ENCODE peak calls at places on chromosomes 4 and X, in ten cellular contexts. O is adrenal gland; X is naive thymus-derived CD4-positive, alpha-beta T cell; N is SJSA1; J is lung; H is neural progenitor cell; A is suprapubic skin; F is K562; Z is OCI-LY7; V is heart right ventricle. W is an unnamed sample.

GRCh38 chr4:22029803-22030202 is 81.2 kb upstream of the KCNIP4 start:
- DNase-seq in V (no peak), X (no peak), N (no peak), Z (no peak), J (no peak), A (no peak), H (no peak), O (no peak), F (no peak), W (no peak)

GRCh38 chr4:176002007-176002623 is 63.5 kb upstream of the WDR17 start:
- DNase-seq in N (no peak), V (peak; percentile 14), F (no peak), Z (peak; percentile 80), J (peak; percentile 51), X (no peak), H (peak; percentile 73), O (peak; percentile 25), A (peak; percentile 60), W (no peak)

GRCh38 chr4:109077486-109077885 is 225.0 kb downstream of the COL25A1 start:
- DNase-seq in N (no peak), O (no peak), A (no peak), X (no peak), H (no peak), J (no peak), V (no peak), Z (no peak), F (no peak), W (no peak)

GRCh38 chr4:10098770-10099139 is 17.8 kb downstream of the WDR1 start:
- DNase-seq in N (no peak), V (no peak), X (no peak), O (peak; percentile 88), Z (no peak), A (no peak), H (no peak), J (no peak), F (no peak), W (no peak)

GRCh38 chrX:24341795-24342194 is 18.6 kb upstream of the SUPT20HL1 start:
- DNase-seq in V (no peak), J (no peak), Z (no peak), F (no peak), N (no peak), A (no peak), X (no peak), H (no peak), O (no peak), W (no peak)

GRCh38 chr4:700587-701264 is 4.9 kb upstream of the PCGF3 start:
- DNase-seq in Z (peak; percentile 35), N (no peak), X (no peak), A (no peak), O (no peak), F (no peak), J (no peak), V (no peak), H (no peak), W (no peak)

GRCh38 chr4:80134936-80135701 is 62.1 kb upstream of the ANTXR2 start:
- DNase-seq in A (no peak), N (no peak), F (peak; percentile 79), Z (no peak), X (no peak), J (no peak), O (no peak), H (no peak), V (no peak), W (no peak)

GRCh38 chrX:78708830-78709229 is 38.7 kb upstream of the LPAR4 start:
- DNase-seq in H (no peak), J (no peak), X (no peak), F (no peak), O (no peak), Z (no peak), V (no peak), A (no peak), N (no peak), W (no peak)

GRCh38 chr4:12260453-12260852 is 831.8 kb upstream of the HS3ST1 start:
- DNase-seq in J (no peak), V (no peak), A (no peak), Z (no peak), O (no peak), N (no peak), X (no peak), H (no peak), F (no peak), W (no peak)

GRCh38 chr4:84126061-84126787 is 372.9 kb downstream of the NKX6-1 start:
- DNase-seq in H (no peak), Z (no peak), F (no peak), N (no peak), J (no peak), V (no peak), O (no peak), X (no peak), A (no peak), W (no peak)

GRCh38 chr4:80331693-80332092 is 3.8 kb upstream of the CFAP299 start:
- DNase-seq in X (no peak), H (no peak), N (no peak), A (no peak), V (no peak), J (no peak), F (no peak), Z (no peak), O (no peak), W (no peak)

GRCh38 chrX:72079607-72080006 is 52.1 kb downstream of the RTL5 start:
- DNase-seq in Z (no peak), F (no peak), J (no peak), V (peak; percentile 47), X (no peak), O (peak; percentile 37), A (no peak), H (peak; percentile 13), N (no peak), W (peak; percentile 32)

GRCh38 chrX:74925210-74926088 is at the start of gene NEXMIF:
- DNase-seq in J (peak; percentile 29), H (peak; percentile 81), A (no peak), O (peak; percentile 30), F (no peak), N (no peak), Z (no peak), V (no peak), X (no peak), W (peak; percentile 18)
- H3K4me3 ChIP-seq in J (no peak within 1 kb of the TSS), H (peak within 1 kb of the TSS; percentile 62), A (peak within 1 kb of the TSS; percentile 58), O (peak within 1 kb of the TSS; percentile 24), F (no peak within 1 kb of the TSS), N (no peak within 1 kb of the TSS), Z (no peak within 1 kb of the TSS), V (peak within 1 kb of the TSS; percentile 45), X (peak within 1 kb of the TSS; percentile 47), W (peak within 1 kb of the TSS; percentile 66)

DNA sequence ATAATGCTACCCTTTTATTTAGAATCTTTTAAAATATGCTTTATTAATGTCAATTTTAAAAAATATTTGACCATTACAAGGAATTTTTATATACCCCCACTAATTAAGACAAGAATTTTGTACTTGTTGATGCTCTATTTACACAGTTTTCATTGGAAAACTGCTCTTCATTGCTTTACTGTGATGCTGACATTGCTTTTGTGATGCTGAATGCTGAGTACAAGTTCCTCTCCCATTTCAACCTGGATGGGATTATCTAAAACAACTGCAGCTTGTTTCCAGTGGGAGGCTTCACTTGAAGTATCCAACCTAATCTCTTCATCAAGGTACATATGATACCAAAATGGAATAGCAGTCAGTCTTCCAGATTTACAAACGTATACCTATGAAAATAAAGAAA is 21.2 kb downstream of the TMEM184C start:
- DNase-seq in Z (no peak), J (no peak), X (no peak), F (no peak), V (no peak), O (no peak), H (no peak), A (no peak), N (no peak), W (no peak)
- H3K27ac ChIP-seq in Z (no peak overlapping the region), J (no peak overlapping the region), X (no peak overlapping the region), F (no peak overlapping the region), V (no peak overlapping the region), O (no peak overlapping the region), H (peak overlapping the region; percentile 34), A (no peak overlapping the region), N (no peak overlapping the region), W (no peak overlapping the region)

GRCh38 chr4:38529189-38530115 is 134.5 kb upstream of the KLF3 start:
- DNase-seq in J (peak; percentile 45), N (no peak), F (peak; percentile 95), Z (peak; percentile 61), X (no peak), O (peak; percentile 34), H (no peak), A (no peak), V (no peak), W (peak; percentile 20)

GRCh38 chr4:38519671-38520070 is 144.3 kb upstream of the KLF3 start:
- DNase-seq in X (no peak), H (no peak), A (no peak), V (no peak), O (no peak), N (no peak), F (no peak), Z (no peak), J (no peak), W (no peak)

GRCh38 chr4:38526412-38526811 is 137.6 kb upstream of the KLF3 start:
- DNase-seq in F (no peak), N (no peak), Z (no peak), A (no peak), X (no peak), V (no peak), O (no peak), H (no peak), J (no peak), W (no peak)

GRCh38 chr4:38523054-38523453 is 140.9 kb upstream of the KLF3 start:
- DNase-seq in J (no peak), Z (no peak), V (peak; percentile 17), X (no peak), F (peak; percentile 88), H (no peak), N (no peak), A (no peak), O (no peak), W (no peak)

DNA sequence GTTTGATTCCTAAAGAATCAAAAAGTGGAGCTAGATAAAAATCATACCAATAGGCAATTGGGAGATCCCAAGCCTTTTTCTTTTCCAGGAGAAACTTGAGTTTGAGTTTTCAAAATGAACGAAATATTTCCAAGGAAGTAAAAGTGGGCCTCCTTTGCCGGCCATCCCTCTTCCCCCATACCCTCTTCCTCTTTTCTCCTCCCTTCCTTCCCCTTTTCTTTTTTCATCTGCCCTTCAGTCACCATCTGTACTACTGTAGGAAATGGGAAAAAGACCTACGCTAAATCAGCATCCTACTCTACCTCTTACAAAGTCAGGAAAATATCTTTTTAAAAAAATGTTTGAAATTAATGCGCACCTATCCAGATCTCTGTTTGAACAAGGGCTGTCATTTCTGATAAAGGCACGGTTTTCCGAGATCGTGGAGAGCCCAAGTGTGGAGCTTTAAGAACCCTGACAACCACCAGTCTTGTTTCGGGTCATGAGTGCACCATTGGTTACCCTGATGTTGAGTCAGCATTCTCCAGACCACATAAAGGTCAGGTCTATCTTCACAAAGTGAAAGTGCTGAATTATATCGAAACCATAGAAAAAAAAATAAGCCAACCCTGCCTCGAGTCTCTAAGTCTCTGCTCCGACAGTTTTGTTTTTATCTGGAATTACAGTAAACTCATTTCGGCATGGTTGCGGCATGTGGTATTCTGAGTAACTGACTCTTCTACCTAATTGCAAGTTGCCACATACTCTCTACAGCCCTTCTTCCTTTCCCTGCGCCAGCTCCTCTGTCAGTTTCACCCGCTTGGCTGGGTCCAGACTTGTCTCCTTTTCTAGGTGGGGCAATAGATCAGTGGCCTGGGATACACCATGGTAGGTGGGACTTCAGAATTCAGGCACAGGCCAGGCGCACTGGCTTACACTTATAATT is 140.2 kb upstream of the KLF3 start:
- DNase-seq in Z (no peak), A (no peak), H (no peak), J (no peak), X (no peak), O (no peak), N (no peak), V (no peak), F (peak; percentile 79), W (no peak)
- H3K4me3 ChIP-seq in Z (no peak overlapping the region), A (no peak overlapping the region), H (no peak overlapping the region), J (no peak overlapping the region), X (no peak overlapping the region), O (no peak overlapping the region), N (no peak overlapping the region), V (no peak overlapping the region), F (peak overlapping the region; percentile 2), W (no peak overlapping the region)

GRCh38 chrX:150446995-150447394 is 83.9 kb downstream of the MAMLD1 start:
- DNase-seq in N (no peak), Z (no peak), A (no peak), X (no peak), V (no peak), O (no peak), J (peak; percentile 13), F (no peak), H (no peak), W (no peak)
- H3K27ac ChIP-seq in N (no peak overlapping the region), Z (no peak overlapping the region), A (no peak overlapping the region), X (no peak overlapping the region), V (no peak overlapping the region), O (no peak overlapping the region), J (no peak overlapping the region), F (no peak overlapping the region), H (no peak overlapping the region), W (peak overlapping the region; percentile 40)

W was measured in left ventricle myocardium inferior.